ENCODE peak calls at places on chromosomes 11 and 22, in five cellular contexts. One of them, this sample, is unnamed.

GRCh38 chr11:35287491-35287890 is 131.9 kb downstream of the SLC1A2 start:
- DNase-seq in endothelial cell: no peak
- DNase-seq in Ammon's horn: no peak
- DNase-seq in fibroblast of the aortic adventitia: no peak
- DNase-seq in nephron progenitor cell: no peak
- DNase-seq in this sample: no peak

GRCh38 chr22:24894220-24894975 is 52.1 kb downstream of the LHFPL7 start:
- DNase-seq in endothelial cell: no peak
- DNase-seq in Ammon's horn: peak
- DNase-seq in fibroblast of the aortic adventitia: peak
- DNase-seq in nephron progenitor cell: peak
- DNase-seq in this sample: no peak

GRCh38 chr11:1943977-1944376 is 3.2 kb upstream of the MRPL23 start:
- DNase-seq in endothelial cell: no peak
- DNase-seq in Ammon's horn: no peak
- DNase-seq in fibroblast of the aortic adventitia: peak
- DNase-seq in nephron progenitor cell: peak
- DNase-seq in this sample: no peak

GRCh38 chr11:31050061-31050790 is 319.3 kb downstream of the DCDC1 start:
- DNase-seq in endothelial cell: no peak
- DNase-seq in Ammon's horn: no peak
- DNase-seq in fibroblast of the aortic adventitia: no peak
- DNase-seq in nephron progenitor cell: no peak
- DNase-seq in this sample: no peak

GRCh38 chr22:48885919-48886305 is 941.8 kb downstream of the BRD1 start:
- DNase-seq in endothelial cell: no peak
- DNase-seq in Ammon's horn: no peak
- DNase-seq in fibroblast of the aortic adventitia: no peak
- DNase-seq in nephron progenitor cell: no peak
- DNase-seq in this sample: no peak

GRCh38 chr11:33724644-33725035 is 11.6 kb downstream of the CD59 start:
- DNase-seq in endothelial cell: no peak
- DNase-seq in Ammon's horn: peak
- DNase-seq in fibroblast of the aortic adventitia: peak
- DNase-seq in nephron progenitor cell: no peak
- DNase-seq in this sample: no peak

GRCh38 chr11:116871248-116871647 is 33.8 kb upstream of the APOA1 start:
- DNase-seq in endothelial cell: no peak
- DNase-seq in Ammon's horn: no peak
- DNase-seq in fibroblast of the aortic adventitia: peak
- DNase-seq in nephron progenitor cell: no peak
- DNase-seq in this sample: no peak

GRCh38 chr11:66411323-66411722 is 9.5 kb upstream of the NPAS4 start:
- DNase-seq in endothelial cell: no peak
- DNase-seq in Ammon's horn: no peak
- DNase-seq in fibroblast of the aortic adventitia: no peak
- DNase-seq in nephron progenitor cell: no peak
- DNase-seq in this sample: no peak

GRCh38 chr22:30705710-30706651 is 11.3 kb downstream of the OSBP2 start:
- DNase-seq in endothelial cell: no peak
- DNase-seq in Ammon's horn: peak
- DNase-seq in fibroblast of the aortic adventitia: peak
- DNase-seq in nephron progenitor cell: no peak
- DNase-seq in this sample: peak

GRCh38 chr11:9570313-9570712 is 3.2 kb upstream of the WEE1 start:
- DNase-seq in endothelial cell: no peak
- DNase-seq in Ammon's horn: no peak
- DNase-seq in fibroblast of the aortic adventitia: no peak
- DNase-seq in nephron progenitor cell: no peak
- DNase-seq in this sample: no peak

GRCh38 chr22:49600891-49601431 is 226.7 kb downstream of the BRD1 start:
- DNase-seq in endothelial cell: no peak
- DNase-seq in Ammon's horn: no peak
- DNase-seq in fibroblast of the aortic adventitia: no peak
- DNase-seq in nephron progenitor cell: no peak
- DNase-seq in this sample: no peak

GRCh38 chr11:4181780-4182721 is 87.5 kb downstream of the RRM1 start:
- DNase-seq in endothelial cell: peak
- DNase-seq in Ammon's horn: peak
- DNase-seq in fibroblast of the aortic adventitia: peak
- DNase-seq in nephron progenitor cell: peak
- DNase-seq in this sample: peak

GRCh38 chr11:74220376-74220775 is 49.3 kb downstream of the PPME1 start:
- DNase-seq in endothelial cell: no peak
- DNase-seq in Ammon's horn: no peak
- DNase-seq in fibroblast of the aortic adventitia: peak
- DNase-seq in nephron progenitor cell: no peak
- DNase-seq in this sample: no peak

GRCh38 chr22:37626144-37626543 is 13.3 kb upstream of the SH3BP1 start:
- DNase-seq in endothelial cell: no peak
- DNase-seq in Ammon's horn: no peak
- DNase-seq in fibroblast of the aortic adventitia: peak
- DNase-seq in nephron progenitor cell: no peak
- DNase-seq in this sample: no peak

GRCh38 chr11:13249177-13249576 is 28.4 kb upstream of the BMAL1 start:
- DNase-seq in endothelial cell: no peak
- DNase-seq in Ammon's horn: no peak
- DNase-seq in fibroblast of the aortic adventitia: no peak
- DNase-seq in nephron progenitor cell: no peak
- DNase-seq in this sample: no peak

GRCh38 chr22:47204002-47204979 is 441.8 kb downstream of the TBC1D22A start:
- DNase-seq in endothelial cell: no peak
- DNase-seq in Ammon's horn: no peak
- DNase-seq in fibroblast of the aortic adventitia: no peak
- DNase-seq in nephron progenitor cell: no peak
- DNase-seq in this sample: no peak

GRCh38 chr11:85464283-85464682 is 162.9 kb downstream of the DLG2 start:
- DNase-seq in endothelial cell: no peak
- DNase-seq in Ammon's horn: no peak
- DNase-seq in fibroblast of the aortic adventitia: no peak
- DNase-seq in nephron progenitor cell: no peak
- DNase-seq in this sample: no peak

GRCh38 chr22:38335077-38335476 is 17.8 kb upstream of the CSNK1E start:
- DNase-seq in endothelial cell: no peak
- DNase-seq in Ammon's horn: no peak
- DNase-seq in fibroblast of the aortic adventitia: no peak
- DNase-seq in nephron progenitor cell: no peak
- DNase-seq in this sample: no peak

GRCh38 chr11:69205125-69205928 is 49.6 kb downstream of the SMIM38 start:
- DNase-seq in endothelial cell: no peak
- DNase-seq in Ammon's horn: no peak
- DNase-seq in fibroblast of the aortic adventitia: no peak
- DNase-seq in nephron progenitor cell: no peak
- DNase-seq in this sample: no peak

GRCh38 chr22:33883561-33883960 is 36.7 kb downstream of the LARGE1 start:
- DNase-seq in endothelial cell: no peak
- DNase-seq in Ammon's horn: no peak
- DNase-seq in fibroblast of the aortic adventitia: no peak
- DNase-seq in nephron progenitor cell: no peak
- DNase-seq in this sample: no peak

GRCh38 chr11:66845143-66845875 is 2.1 kb downstream of the RCE1 start:
- DNase-seq in endothelial cell: no peak
- DNase-seq in Ammon's horn: no peak
- DNase-seq in fibroblast of the aortic adventitia: no peak
- DNase-seq in nephron progenitor cell: no peak
- DNase-seq in this sample: no peak

GRCh38 chr22:35064664-35065063 is 1.3 kb upstream of the ISX start:
- DNase-seq in endothelial cell: no peak
- DNase-seq in Ammon's horn: no peak
- DNase-seq in fibroblast of the aortic adventitia: no peak
- DNase-seq in nephron progenitor cell: no peak
- DNase-seq in this sample: no peak

GRCh38 chr11:45933131-45933821 is 10.8 kb downstream of the LARGE2 start:
- DNase-seq in endothelial cell: no peak
- DNase-seq in Ammon's horn: no peak
- DNase-seq in fibroblast of the aortic adventitia: peak
- DNase-seq in nephron progenitor cell: no peak
- DNase-seq in this sample: no peak